ENCODE peak calls at places on chromosomes 1 and 21, in eight cellular contexts. J is pancreas, N is tibial artery, W is esophagus muscularis mucosa, L is mesenchymal stem cell, M is ovary, V is lung, T is cardiac muscle cell. O is an unnamed sample. For H3K4me1 and H3K36me3, the result is how much of the 10 kb centered on the place peaks cover.

GRCh38 chr1:172143384-172144025 is 277.0 kb upstream of the C1orf105 start:
- DNase-seq in J (no peak), N (no peak), W (no peak), L (peak), M (no peak), V (no peak), T (peak), O (no peak)

GRCh38 chr1:145964328-145965118 is at the start of the genes ANKRD34A and POLR3GL:
- DNase-seq in J (peak), N (peak), W (peak), L (peak), M (peak), V (peak), T (peak), O (peak)

GRCh38 chr1:18161690-18162089 is 54.1 kb downstream of the IGSF21 start:
- DNase-seq in J (no peak), N (no peak), W (no peak), L (no peak), M (no peak), V (no peak), T (no peak), O (no peak)

GRCh38 chr1:84434756-84435142 is 36.5 kb downstream of the DNASE2B start:
- DNase-seq in J (no peak), N (no peak), W (no peak), L (peak), M (no peak), V (no peak), T (no peak), O (no peak)

GRCh38 chr21:35467536-35467935 is 418.4 kb upstream of the RUNX1 start:
- DNase-seq in J (no peak), N (no peak), W (no peak), L (peak), M (no peak), V (no peak), T (peak), O (no peak)

GRCh38 chr21:44517175-44517899 is 22.7 kb downstream of the KRTAP10-1 start:
- DNase-seq in J (peak), N (no peak), W (no peak), L (no peak), M (no peak), V (no peak), T (no peak), O (peak)

GRCh38 chr1:115507256-115507589 is 134.5 kb upstream of the VANGL1 start:
- DNase-seq in J (no peak), N (no peak), W (no peak), L (peak), M (no peak), V (no peak), T (peak), O (peak)

GRCh38 chr21:42063578-42064521 is 7.3 kb upstream of the UMODL1 start:
- DNase-seq in J (no peak), N (no peak), W (no peak), L (no peak), M (no peak), V (peak), T (no peak), O (no peak)

GRCh38 chr1:10651793-10652192 is 144.7 kb downstream of the CASZ1 start:
- DNase-seq in J (no peak), N (no peak), W (no peak), L (no peak), M (no peak), V (peak), T (no peak), O (no peak)

GRCh38 chr1:109256971-109257681 is 7.8 kb downstream of the CELSR2 start:
- DNase-seq in J (no peak), N (no peak), W (no peak), L (no peak), M (no peak), V (no peak), T (no peak), O (no peak)

GRCh38 chr1:205523261-205523890 is 18.9 kb downstream of the CDK18 start:
- DNase-seq in J (no peak), N (no peak), W (no peak), L (no peak), M (no peak), V (no peak), T (no peak), O (no peak)

GRCh38 chr1:205523891-205524793 is 19.7 kb downstream of the CDK18 start:
- DNase-seq in J (peak), N (peak), W (no peak), L (peak), M (peak), V (peak), T (peak), O (peak)

GRCh38 chr1:205525495-205526285 is 21.2 kb downstream of the CDK18 start:
- DNase-seq in J (no peak), N (no peak), W (no peak), L (no peak), M (peak), V (no peak), T (no peak), O (no peak)

GRCh38 chr1:205526431-205526830 is 22.0 kb downstream of the CDK18 start:
- DNase-seq in J (no peak), N (no peak), W (no peak), L (no peak), M (peak), V (no peak), T (no peak), O (no peak)

DNA sequence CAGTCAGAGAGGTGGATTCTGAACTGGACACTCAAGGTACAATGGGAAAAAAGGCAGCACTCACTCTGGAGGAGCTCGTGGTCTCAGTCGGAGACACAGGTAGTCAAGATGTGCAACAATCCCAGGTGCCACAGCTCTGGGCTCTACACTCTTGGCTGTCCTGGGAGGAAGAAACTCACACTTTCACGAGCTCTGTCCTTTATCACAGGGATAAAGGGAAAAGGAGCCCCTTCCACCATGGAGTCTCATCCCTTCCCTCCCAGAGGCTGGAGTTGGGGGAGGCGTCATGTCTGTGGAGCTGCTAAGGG is 20.3 kb downstream of the CDK18 start:
- DNase-seq in J (no peak), N (no peak), W (no peak), L (no peak), M (no peak), V (no peak), T (no peak), O (no peak)
- H3K4me1 ChIP-seq in J (under half), N (under half), W (under half), L (under half), M (under half), V (under half), T (under half), O (under half)

GRCh38 chr1:101310484-101310883 is 73.7 kb downstream of the S1PR1 start:
- DNase-seq in J (no peak), N (no peak), W (no peak), L (no peak), M (no peak), V (no peak), T (no peak), O (no peak)
- H3K4me3 ChIP-seq in J (no peak), N (no peak), W (no peak), L (no peak), M (no peak), V (no peak), T (no peak), O (no peak)

GRCh38 chr1:16151200-16151708 is 4.6 kb downstream of the EPHA2 start:
- DNase-seq in J (no peak), N (no peak), W (no peak), L (peak), M (no peak), V (no peak), T (no peak), O (no peak)
- H3K36me3 ChIP-seq in J (under half), N (under half), W (under half), L (half or more), M (under half), V (under half), T (under half), O (under half)

DNA sequence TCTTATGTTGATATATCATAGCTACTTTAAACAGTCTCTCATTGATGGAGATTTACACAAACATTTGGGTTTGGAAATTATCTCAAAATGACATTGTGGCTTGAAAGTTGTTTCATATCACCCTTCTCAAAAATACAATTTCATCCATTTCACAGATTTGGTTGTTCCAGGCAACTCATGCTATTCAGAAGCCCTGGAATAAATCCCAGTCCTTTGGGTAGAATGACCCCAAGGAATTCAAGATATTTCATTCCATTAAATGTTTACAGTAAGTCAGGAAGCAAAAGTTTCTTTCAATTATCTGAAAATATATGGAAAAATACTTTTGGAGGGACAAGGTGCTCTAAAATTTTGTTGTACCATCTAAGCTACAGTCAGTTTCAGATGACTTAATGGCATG is 27.1 kb downstream of the MPZL1 start:
- DNase-seq in J (no peak), N (no peak), W (no peak), L (no peak), M (no peak), V (no peak), T (peak), O (no peak)
- H3K4me1 ChIP-seq in J (under half), N (half or more), W (half or more), L (under half), M (under half), V (under half), T (under half), O (under half)

DNA sequence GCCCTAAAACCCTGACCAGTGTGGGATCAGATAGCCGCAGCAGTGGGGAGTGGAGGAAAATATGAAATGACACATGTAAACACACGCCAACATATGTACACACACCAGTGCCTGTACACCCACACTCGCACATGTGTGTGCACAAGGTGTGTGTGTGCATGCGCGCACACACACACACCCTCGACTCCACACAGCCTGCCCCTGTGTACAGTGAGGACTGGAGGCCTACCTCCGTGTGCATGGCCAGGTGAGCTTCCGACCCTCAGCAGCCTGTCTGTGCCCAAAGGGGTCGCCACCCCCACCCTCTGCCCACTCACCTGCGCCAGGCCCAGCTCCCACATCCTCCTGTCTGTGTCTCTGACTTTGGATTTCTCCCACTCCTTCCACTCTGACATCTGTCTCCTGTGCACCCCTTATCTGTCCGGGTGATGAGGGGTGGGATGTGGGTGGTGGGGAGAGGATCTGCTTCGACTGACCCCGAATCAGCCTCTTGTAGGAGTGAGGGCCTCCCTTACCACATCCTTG is 31.7 kb downstream of the CITED4 start:
- DNase-seq in J (no peak), N (no peak), W (no peak), L (no peak), M (no peak), V (no peak), T (no peak), O (no peak)
- H3K4me3 ChIP-seq in J (no peak), N (no peak), W (no peak), L (no peak), M (no peak), V (no peak), T (no peak), O (no peak)

GRCh38 chr1:23966973-23967493 is 7.4 kb downstream of the PNRC2 start:
- DNase-seq in J (no peak), N (no peak), W (no peak), L (no peak), M (no peak), V (no peak), T (no peak), O (no peak)
- H3K36me3 ChIP-seq in J (under half), N (under half), W (half or more), L (under half), M (under half), V (under half), T (half or more), O (under half)

DNA sequence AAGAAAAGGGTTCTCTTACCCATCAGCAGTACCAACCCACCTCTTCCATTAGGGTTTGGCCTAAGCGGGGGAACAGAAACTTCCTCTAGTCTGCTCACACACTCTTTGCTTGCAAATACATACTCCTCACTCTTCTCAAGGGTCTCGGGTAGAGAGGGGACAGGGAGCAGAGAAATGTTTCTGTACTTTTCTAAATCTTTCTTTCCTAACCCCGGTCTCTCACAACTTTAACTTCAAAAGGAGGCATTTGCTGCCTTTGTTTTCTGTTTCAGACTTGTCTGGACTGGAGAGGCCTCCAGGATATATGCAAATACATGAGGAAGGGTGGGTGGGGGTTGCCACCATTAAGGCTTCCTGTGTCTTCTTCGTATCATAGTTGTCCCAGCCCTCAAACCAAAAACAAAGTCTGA is 10.5 kb upstream of the LAX1 start:
- DNase-seq in J (no peak), N (no peak), W (no peak), L (no peak), M (no peak), V (no peak), T (no peak), O (no peak)
- H3K4me1 ChIP-seq in J (under half), N (under half), W (under half), L (under half), M (under half), V (under half), T (under half), O (under half)

GRCh38 chr1:49971088-49971487 is 52.7 kb downstream of the AGBL4 start:
- DNase-seq in J (no peak), N (no peak), W (no peak), L (no peak), M (no peak), V (no peak), T (no peak), O (no peak)
- H3K4me3 ChIP-seq in J (no peak), N (no peak), W (no peak), L (no peak), M (no peak), V (no peak), T (no peak), O (no peak)

GRCh38 chr1:215567491-215568286 is 585 bp downstream of the KCTD3 start:
- DNase-seq in J (no peak), N (peak), W (no peak), L (peak), M (peak), V (no peak), T (peak), O (peak)

GRCh38 chr1:215566556-215567490 is at the start of gene KCTD3:
- DNase-seq in J (peak), N (peak), W (no peak), L (peak), M (peak), V (peak), T (peak), O (peak)

GRCh38 chr1:215568287-215568692 is 1.2 kb downstream of the KCTD3 start:
- DNase-seq in J (no peak), N (no peak), W (no peak), L (peak), M (peak), V (no peak), T (peak), O (no peak)

GRCh38 chr1:215569987-215570824 is 3.1 kb downstream of the KCTD3 start:
- DNase-seq in J (no peak), N (no peak), W (no peak), L (no peak), M (no peak), V (no peak), T (peak), O (no peak)
- H3K36me3 ChIP-seq in J (under half), N (under half), W (under half), L (under half), M (under half), V (under half), T (under half), O (under half)